ENCODE peak calls at places on chromosomes 12 and 14, in ten cellular contexts. A is RPMI8226; B is NCI-H1436; I is NCI-H1417; J is fibroblast of pulmonary artery; Z is fibroblast of mammary gland; M is substantia nigra; K is astrocyte of the spinal cord; X is fibroblast of lung; N is stimulated activated naive CD8-positive, alpha-beta T cell treated with anti-CD3 and anti-CD28 coated beads, Interleukin-15, Interleukin-2, amounts not matched to agents 100 U/mL and 50 U/mL, for 24 hours. C is an unnamed sample.

GRCh38 chr12:43805149-43805856 is 814 bp downstream of the TWF1 start:
- DNase-seq in A (peak; percentile 12), B (no peak), I (peak; percentile 77), J (peak; percentile 2), Z (peak; percentile 8), M (no peak), K (peak; percentile 22), X (peak; percentile 9), N (no peak), C (no peak)

GRCh38 chr12:28640519-28640918 is 450.3 kb downstream of the CCDC91 start:
- DNase-seq in A (no peak), B (no peak), I (no peak), J (no peak), Z (no peak), M (no peak), K (no peak), X (no peak), N (no peak), C (no peak)

GRCh38 chr12:53098354-53098981 is 1.0 kb downstream of the IGFBP6 start:
- DNase-seq in A (peak; percentile 26), B (no peak), I (no peak), J (peak; percentile 39), Z (peak; percentile 89), M (no peak), K (peak; percentile 82), X (peak; percentile 84), N (peak; percentile 64), C (no peak)

GRCh38 chr12:92442782-92443181 is 260.0 kb upstream of the PLEKHG7 start:
- DNase-seq in A (no peak), B (no peak), I (no peak), J (peak; percentile 43), Z (peak; percentile 21), M (no peak), K (no peak), X (no peak), N (no peak), C (no peak)

GRCh38 chr12:116441292-116441691 is 117.9 kb upstream of the MAP1LC3B2 start:
- DNase-seq in A (no peak), B (no peak), I (no peak), J (no peak), Z (no peak), M (no peak), K (peak; percentile 40), X (no peak), N (no peak), C (no peak)

GRCh38 chr12:107668320-107668719 is 17.3 kb upstream of the PWP1 start:
- DNase-seq in A (no peak), B (no peak), I (no peak), J (no peak), Z (peak; percentile 14), M (no peak), K (no peak), X (peak; percentile 20), N (no peak), C (no peak)

GRCh38 chr12:89539425-89540117 is 13.7 kb upstream of the POC1B start:
- DNase-seq in A (no peak), B (no peak), I (no peak), J (no peak), Z (no peak), M (no peak), K (no peak), X (no peak), N (no peak), C (no peak)

GRCh38 chr12:104618691-104619090 is 161.9 kb downstream of the CHST11 start:
- DNase-seq in A (no peak), B (no peak), I (no peak), J (no peak), Z (no peak), M (no peak), K (no peak), X (no peak), N (no peak), C (no peak)

GRCh38 chr12:6615802-6616201 is 8.6 kb upstream of the CHD4 start:
- DNase-seq in A (no peak), B (no peak), I (no peak), J (no peak), Z (no peak), M (no peak), K (no peak), X (no peak), N (no peak), C (no peak)

GRCh38 chr12:106582661-106583577 is at the start of gene RFX4:
- DNase-seq in A (no peak), B (no peak), I (peak; percentile 30), J (no peak), Z (no peak), M (no peak), K (no peak), X (no peak), N (no peak), C (no peak)

GRCh38 chr12:57072661-57073060 is 5.9 kb downstream of the NEMP1 start:
- DNase-seq in A (no peak), B (no peak), I (no peak), J (no peak), Z (no peak), M (no peak), K (no peak), X (peak; percentile 50), N (no peak), C (no peak)

GRCh38 chr12:119989619-119990381 is 764 bp downstream of the BICDL1 start:
- DNase-seq in A (peak; percentile 86), B (peak; percentile 52), I (peak; percentile 79), J (peak; percentile 71), Z (peak; percentile 57), M (peak; percentile 6), K (peak; percentile 70), X (peak; percentile 73), N (peak; percentile 84), C (peak; percentile 63)

GRCh38 chr12:55713721-55714120 is 2.1 kb upstream of the BLOC1S1 start:
- DNase-seq in A (no peak), B (no peak), I (no peak), J (peak; percentile 86), Z (peak; percentile 96), M (no peak), K (peak; percentile 66), X (peak; percentile 90), N (no peak), C (no peak)

GRCh38 chr12:48980953-48981756 is 3.0 kb downstream of the WNT1 start:
- DNase-seq in A (peak; percentile 67), B (no peak), I (peak; percentile 56), J (no peak), Z (no peak), M (no peak), K (no peak), X (no peak), N (peak; percentile 31), C (peak; percentile 57)

GRCh38 chr12:118052324-118053070 is 8.5 kb downstream of the WSB2 start:
- DNase-seq in A (no peak), B (no peak), I (no peak), J (peak; percentile 94), Z (peak; percentile 95), M (no peak), K (peak; percentile 96), X (peak; percentile 98), N (peak; percentile 51), C (no peak)

GRCh38 chr14:95886366-95886765 is 9.7 kb downstream of the TUNAR start:
- DNase-seq in A (no peak), B (no peak), I (no peak), J (no peak), Z (no peak), M (no peak), K (no peak), X (no peak), N (no peak), C (no peak)

GRCh38 chr12:90029317-90029716 is 320.7 kb upstream of the ATP2B1 start:
- DNase-seq in A (no peak), B (no peak), I (peak; percentile 10), J (no peak), Z (no peak), M (no peak), K (no peak), X (no peak), N (no peak), C (no peak)

GRCh38 chr12:76764856-76765255 is 941 bp downstream of the ZDHHC17 start:
- DNase-seq in A (peak; percentile 10), B (no peak), I (peak; percentile 57), J (peak; percentile 18), Z (peak; percentile 20), M (no peak), K (peak; percentile 30), X (peak; percentile 18), N (no peak), C (no peak)

GRCh38 chr12:1914116-1914911 is 4.1 kb downstream of the CACNA2D4 start:
- DNase-seq in A (no peak), B (no peak), I (no peak), J (no peak), Z (no peak), M (no peak), K (no peak), X (no peak), N (no peak), C (no peak)

GRCh38 chr12:96352161-96352835 is 47.9 kb downstream of the CDK17 start:
- DNase-seq in A (no peak), B (no peak), I (no peak), J (no peak), Z (no peak), M (no peak), K (no peak), X (no peak), N (no peak), C (no peak)

GRCh38 chr12:113222730-113223531 is 1.7 kb downstream of the TPCN1 start:
- DNase-seq in A (peak; percentile 72), B (no peak), I (peak; percentile 14), J (peak; percentile 94), Z (peak; percentile 94), M (no peak), K (peak; percentile 91), X (peak; percentile 85), N (peak; percentile 21), C (no peak)

C was measured in T-cell.